ENCODE peak calls at places on chromosomes 13 and 19, in four cellular contexts. O, T, Y and X are unnamed samples.
A peak's percentile ranks its signal among the peaks of the same experiment; 100 is the strongest.

GRCh38 chr13:45542391-45542790 is 73.1 kb downstream of the ERICH6B start:
- DNase-seq in O (no peak), Y (no peak), T (no peak), X (no peak)

GRCh38 chr19:49836176-49837008 is 14.6 kb upstream of the PTOV1 start:
- DNase-seq in Y (no peak), O (no peak), T (no peak), X (no peak)

GRCh38 chr13:34555988-34556387 is 386.1 kb upstream of the NBEA start:
- DNase-seq in Y (no peak), T (no peak), O (no peak), X (no peak)

GRCh38 chr13:31073859-31074718 is 87.6 kb downstream of the HSPH1 start:
- DNase-seq in T (no peak), O (no peak), Y (no peak), X (no peak)

GRCh38 chr13:69389899-69390298 is 717.7 kb upstream of the ATXN8OS start:
- DNase-seq in Y (no peak), O (no peak), T (no peak), X (no peak)

GRCh38 chr19:44367024-44367423 is 10.5 kb upstream of the ZNF112 start:
- DNase-seq in T (peak; percentile 6), Y (no peak), O (no peak), X (no peak)

GRCh38 chr19:16078311-16078758 is 2.0 kb downstream of the TPM4 start:
- DNase-seq in O (no peak), T (peak; percentile 33), Y (no peak), X (no peak)

GRCh38 chr13:111792956-111793355 is 274.0 kb upstream of the SOX1 start:
- DNase-seq in Y (no peak), T (no peak), O (no peak), X (no peak)

GRCh38 chr19:14542721-14543328 is 13.4 kb downstream of the TECR start:
- DNase-seq in Y (no peak), O (no peak), T (peak; percentile 41), X (no peak)

GRCh38 chr19:41198559-41198958 is 5.5 kb downstream of the CYP2S1 start:
- DNase-seq in T (no peak), Y (no peak), O (no peak), X (no peak)

GRCh38 chr19:17777840-17778620 is 16.9 kb upstream of the B3GNT3 start:
- DNase-seq in O (no peak), Y (peak; percentile 5), T (no peak), X (no peak)

GRCh38 chr13:44281252-44282000 is 92.2 kb upstream of the SERP2 start:
- DNase-seq in Y (no peak), O (no peak), T (no peak), X (no peak)